ENCODE peak calls at places on chromosome 11, in ten cellular contexts. One of them, this sample, is unnamed.

GRCh38 chr11:77517226-77517625 is 43.3 kb upstream of the PAK1 start:
- DNase-seq in heart left ventricle: no peak
- DNase-seq in transverse colon: no peak
- DNase-seq in adrenal gland: no peak
- DNase-seq in Peyer's patch: no peak
- DNase-seq in IMR-90: no peak
- DNase-seq in esophagus muscularis mucosa: no peak
- DNase-seq in K562: no peak
- DNase-seq in upper lobe of left lung: no peak
- DNase-seq in A549: no peak
- DNase-seq in this sample: no peak

GRCh38 chr11:70505761-70506657 is 107.7 kb downstream of the CTTN start:
- DNase-seq in heart left ventricle: no peak
- DNase-seq in transverse colon: no peak
- DNase-seq in adrenal gland: no peak
- DNase-seq in Peyer's patch: no peak
- DNase-seq in IMR-90: no peak
- DNase-seq in esophagus muscularis mucosa: no peak
- DNase-seq in K562: no peak
- DNase-seq in upper lobe of left lung: no peak
- DNase-seq in A549: no peak
- DNase-seq in this sample: no peak

GRCh38 chr11:111788051-111788450 is 21.9 kb upstream of the PPP2R1B start:
- DNase-seq in heart left ventricle: peak
- DNase-seq in transverse colon: no peak
- DNase-seq in adrenal gland: peak
- DNase-seq in Peyer's patch: no peak
- DNase-seq in IMR-90: no peak
- DNase-seq in esophagus muscularis mucosa: no peak
- DNase-seq in K562: no peak
- DNase-seq in upper lobe of left lung: no peak
- DNase-seq in A549: no peak
- DNase-seq in this sample: no peak

GRCh38 chr11:119650251-119650650 is 78.7 kb downstream of the NECTIN1 start:
- DNase-seq in heart left ventricle: no peak
- DNase-seq in transverse colon: no peak
- DNase-seq in adrenal gland: no peak
- DNase-seq in Peyer's patch: no peak
- DNase-seq in IMR-90: no peak
- DNase-seq in esophagus muscularis mucosa: no peak
- DNase-seq in K562: no peak
- DNase-seq in upper lobe of left lung: no peak
- DNase-seq in A549: no peak
- DNase-seq in this sample: no peak

GRCh38 chr11:16739326-16739875 is 954 bp downstream of the C11orf58 start:
- DNase-seq in heart left ventricle: no peak
- DNase-seq in transverse colon: no peak
- DNase-seq in adrenal gland: no peak
- DNase-seq in Peyer's patch: no peak
- DNase-seq in IMR-90: peak
- DNase-seq in esophagus muscularis mucosa: no peak
- DNase-seq in K562: no peak
- DNase-seq in upper lobe of left lung: no peak
- DNase-seq in A549: peak
- DNase-seq in this sample: no peak

GRCh38 chr11:82802710-82803109 is 69.0 kb upstream of the FAM181B start:
- DNase-seq in heart left ventricle: no peak
- DNase-seq in transverse colon: no peak
- DNase-seq in adrenal gland: no peak
- DNase-seq in Peyer's patch: no peak
- DNase-seq in IMR-90: no peak
- DNase-seq in esophagus muscularis mucosa: no peak
- DNase-seq in K562: no peak
- DNase-seq in upper lobe of left lung: no peak
- DNase-seq in A549: no peak
- DNase-seq in this sample: no peak

GRCh38 chr11:103279821-103280220 is 170.6 kb downstream of the DYNC2H1 start:
- DNase-seq in heart left ventricle: no peak
- DNase-seq in transverse colon: no peak
- DNase-seq in adrenal gland: no peak
- DNase-seq in Peyer's patch: no peak
- DNase-seq in IMR-90: peak
- DNase-seq in esophagus muscularis mucosa: no peak
- DNase-seq in K562: no peak
- DNase-seq in upper lobe of left lung: no peak
- DNase-seq in A549: no peak
- DNase-seq in this sample: no peak

GRCh38 chr11:9977554-9977953 is 313.7 kb downstream of the SWAP70 start:
- DNase-seq in heart left ventricle: no peak
- DNase-seq in transverse colon: no peak
- DNase-seq in adrenal gland: no peak
- DNase-seq in Peyer's patch: no peak
- DNase-seq in IMR-90: no peak
- DNase-seq in esophagus muscularis mucosa: no peak
- DNase-seq in K562: no peak
- DNase-seq in upper lobe of left lung: no peak
- DNase-seq in A549: no peak
- DNase-seq in this sample: no peak

GRCh38 chr11:118052581-118053206 is 24.2 kb upstream of the TMPRSS4 start:
- DNase-seq in heart left ventricle: no peak
- DNase-seq in transverse colon: peak
- DNase-seq in adrenal gland: no peak
- DNase-seq in Peyer's patch: peak
- DNase-seq in IMR-90: no peak
- DNase-seq in esophagus muscularis mucosa: peak
- DNase-seq in K562: peak
- DNase-seq in upper lobe of left lung: no peak
- DNase-seq in A549: no peak
- DNase-seq in this sample: no peak

DNA sequence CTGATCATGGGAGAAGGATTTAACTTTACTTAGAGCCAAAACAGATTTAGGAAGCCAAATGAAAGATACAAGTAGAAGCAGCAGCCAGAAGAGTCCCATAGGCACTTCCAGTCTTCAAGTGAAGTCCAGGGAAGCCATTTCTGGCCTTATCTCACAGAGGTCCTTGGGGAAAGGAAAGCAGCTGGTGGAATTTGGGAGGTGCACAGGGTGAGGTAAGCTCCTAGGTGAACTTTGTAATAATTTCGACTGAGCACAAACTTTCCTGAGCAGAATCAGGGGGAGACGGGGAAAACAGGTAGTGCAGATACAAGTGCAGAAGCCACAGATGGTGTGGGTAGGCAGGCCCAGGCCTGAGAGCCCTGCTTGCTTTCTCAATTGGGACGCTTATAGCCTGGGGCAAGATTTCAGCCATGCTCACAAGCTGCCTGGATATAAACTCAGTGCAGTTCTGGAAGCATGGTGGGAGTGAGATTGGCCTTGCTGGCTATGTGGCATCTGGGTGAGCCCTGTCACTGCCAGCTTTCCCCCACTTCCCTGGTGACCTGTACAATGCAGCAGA is 44.9 kb downstream of the GAS2 start:
- DNase-seq in heart left ventricle: peak
- DNase-seq in transverse colon: no peak
- DNase-seq in adrenal gland: peak
- DNase-seq in Peyer's patch: no peak
- DNase-seq in IMR-90: no peak
- DNase-seq in esophagus muscularis mucosa: no peak
- DNase-seq in K562: no peak
- DNase-seq in upper lobe of left lung: no peak
- DNase-seq in A549: no peak
- DNase-seq in this sample: no peak
- H3K27ac ChIP-seq in heart left ventricle: no peak
- H3K27ac ChIP-seq in transverse colon: no peak
- H3K27ac ChIP-seq in adrenal gland: no peak
- H3K27ac ChIP-seq in Peyer's patch: no peak
- H3K27ac ChIP-seq in IMR-90: no peak
- H3K27ac ChIP-seq in esophagus muscularis mucosa: no peak
- H3K27ac ChIP-seq in K562: no peak
- H3K27ac ChIP-seq in upper lobe of left lung: no peak
- H3K27ac ChIP-seq in A549: no peak
- H3K27ac ChIP-seq in this sample: no peak

GRCh38 chr11:59614277-59615131 is 1.1 kb downstream of the OSBP start:
- DNase-seq in heart left ventricle: no peak
- DNase-seq in transverse colon: no peak
- DNase-seq in adrenal gland: no peak
- DNase-seq in Peyer's patch: no peak
- DNase-seq in IMR-90: no peak
- DNase-seq in esophagus muscularis mucosa: no peak
- DNase-seq in K562: peak
- DNase-seq in upper lobe of left lung: no peak
- DNase-seq in A549: peak
- DNase-seq in this sample: no peak

GRCh38 chr11:59617876-59618275 is 2.3 kb upstream of the OSBP start:
- DNase-seq in heart left ventricle: no peak
- DNase-seq in transverse colon: no peak
- DNase-seq in adrenal gland: no peak
- DNase-seq in Peyer's patch: no peak
- DNase-seq in IMR-90: no peak
- DNase-seq in esophagus muscularis mucosa: no peak
- DNase-seq in K562: no peak
- DNase-seq in upper lobe of left lung: no peak
- DNase-seq in A549: no peak
- DNase-seq in this sample: no peak

GRCh38 chr11:59615637-59616395 is at the start of gene OSBP:
- DNase-seq in heart left ventricle: peak
- DNase-seq in transverse colon: peak
- DNase-seq in adrenal gland: peak
- DNase-seq in Peyer's patch: peak
- DNase-seq in IMR-90: peak
- DNase-seq in esophagus muscularis mucosa: peak
- DNase-seq in K562: peak
- DNase-seq in upper lobe of left lung: peak
- DNase-seq in A549: peak
- DNase-seq in this sample: peak

GRCh38 chr11:59615132-59615636 is 390 bp downstream of the OSBP start:
- DNase-seq in heart left ventricle: peak
- DNase-seq in transverse colon: peak
- DNase-seq in adrenal gland: peak
- DNase-seq in Peyer's patch: peak
- DNase-seq in IMR-90: no peak
- DNase-seq in esophagus muscularis mucosa: no peak
- DNase-seq in K562: peak
- DNase-seq in upper lobe of left lung: no peak
- DNase-seq in A549: peak
- DNase-seq in this sample: peak

GRCh38 chr11:59616396-59616982 is 915 bp upstream of the OSBP start:
- DNase-seq in heart left ventricle: no peak
- DNase-seq in transverse colon: no peak
- DNase-seq in adrenal gland: no peak
- DNase-seq in Peyer's patch: no peak
- DNase-seq in IMR-90: no peak
- DNase-seq in esophagus muscularis mucosa: no peak
- DNase-seq in K562: peak
- DNase-seq in upper lobe of left lung: peak
- DNase-seq in A549: no peak
- DNase-seq in this sample: no peak
- TF ChIP-seq POLR2A in heart left ventricle: peak
- TF ChIP-seq POLR2A in transverse colon: peak
- TF ChIP-seq POLR2A in adrenal gland: peak
- TF ChIP-seq POLR2A in Peyer's patch: no peak
- TF ChIP-seq POLR2A in IMR-90: peak
- TF ChIP-seq POLR2A in esophagus muscularis mucosa: no peak
- TF ChIP-seq POLR2A in K562: peak
- TF ChIP-seq POLR2A in upper lobe of left lung: peak
- TF ChIP-seq POLR2A in A549: peak
- TF ChIP-seq POLR2A in this sample: peak

DNA sequence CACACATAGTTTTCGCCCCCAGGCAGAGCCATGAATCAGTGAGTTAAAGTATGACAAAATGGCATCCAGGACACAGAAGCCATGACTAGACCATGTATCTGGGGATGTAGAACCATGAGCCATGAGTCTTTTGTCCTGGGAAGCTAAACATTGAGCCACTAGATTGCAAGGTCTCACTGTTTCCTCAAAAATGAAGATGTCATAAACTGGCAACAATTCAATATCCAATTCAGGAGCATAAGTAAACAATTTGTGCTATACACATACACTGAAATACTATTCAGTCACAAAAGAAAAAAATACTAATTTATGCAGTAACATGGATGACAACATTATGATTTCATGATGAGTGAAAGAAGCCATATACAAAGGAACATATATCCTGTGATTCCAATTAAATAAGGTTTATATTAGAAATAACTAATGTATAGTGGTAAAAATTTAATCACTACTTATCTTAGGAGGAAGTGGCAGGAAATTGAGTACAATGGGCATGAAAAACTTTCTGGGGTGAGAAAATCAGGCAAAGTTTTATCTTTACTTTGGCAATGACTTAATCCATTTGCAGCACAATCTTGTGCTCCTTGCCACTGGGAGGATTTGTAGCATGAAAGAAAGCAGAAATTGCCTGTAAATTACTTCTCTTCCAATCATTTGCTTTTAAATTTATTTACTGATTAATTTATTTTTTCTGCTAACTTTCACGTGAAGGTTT is 28.5 kb upstream of the CARD16 start:
- DNase-seq in heart left ventricle: no peak
- DNase-seq in transverse colon: no peak
- DNase-seq in adrenal gland: no peak
- DNase-seq in Peyer's patch: no peak
- DNase-seq in IMR-90: peak
- DNase-seq in esophagus muscularis mucosa: no peak
- DNase-seq in K562: no peak
- DNase-seq in upper lobe of left lung: no peak
- DNase-seq in A549: no peak
- DNase-seq in this sample: no peak
- H3K27ac ChIP-seq in heart left ventricle: no peak
- H3K27ac ChIP-seq in transverse colon: no peak
- H3K27ac ChIP-seq in adrenal gland: no peak
- H3K27ac ChIP-seq in Peyer's patch: no peak
- H3K27ac ChIP-seq in IMR-90: no peak
- H3K27ac ChIP-seq in esophagus muscularis mucosa: no peak
- H3K27ac ChIP-seq in K562: no peak
- H3K27ac ChIP-seq in upper lobe of left lung: no peak
- H3K27ac ChIP-seq in A549: no peak
- H3K27ac ChIP-seq in this sample: no peak

DNA sequence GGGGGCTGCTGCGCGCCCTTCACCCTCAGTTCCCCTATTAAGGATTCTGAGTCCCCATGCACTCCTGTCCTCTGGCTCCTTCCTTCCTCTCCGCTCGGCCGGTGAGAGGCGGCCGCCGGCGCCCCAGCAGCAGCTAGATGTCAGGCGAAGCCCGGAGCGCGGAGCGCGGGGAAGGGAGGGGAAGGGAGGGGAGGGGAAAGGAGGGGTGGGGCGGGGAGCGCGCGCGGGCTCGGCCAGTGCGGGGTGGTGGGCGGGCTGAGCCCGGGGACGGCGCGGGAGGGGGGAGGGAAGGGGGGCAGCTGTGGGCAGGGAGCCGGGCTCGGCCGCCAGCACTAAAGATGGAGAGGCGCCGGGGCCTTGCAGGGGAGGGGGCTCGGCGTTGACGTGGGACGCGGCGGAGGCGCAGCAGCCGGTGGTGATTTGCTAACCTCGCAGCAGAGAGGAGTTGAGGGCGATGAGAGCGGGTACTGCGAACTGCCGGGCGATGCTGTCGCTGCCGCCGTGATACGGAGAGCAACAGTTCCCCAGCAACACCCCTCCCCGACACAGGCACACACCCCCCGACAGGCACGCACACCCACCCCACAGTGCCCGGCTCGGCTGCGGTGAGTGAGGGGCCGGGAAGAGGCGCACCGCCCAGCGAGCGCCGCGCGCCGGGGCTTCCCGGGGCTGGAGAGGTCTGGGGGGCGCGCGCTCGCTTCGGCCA is at the start of gene ZBTB16:
- DNase-seq in heart left ventricle: peak
- DNase-seq in transverse colon: peak
- DNase-seq in adrenal gland: peak
- DNase-seq in Peyer's patch: peak
- DNase-seq in IMR-90: no peak
- DNase-seq in esophagus muscularis mucosa: peak
- DNase-seq in K562: no peak
- DNase-seq in upper lobe of left lung: peak
- DNase-seq in A549: no peak
- DNase-seq in this sample: peak
- TF ChIP-seq POLR2A in heart left ventricle: peak
- TF ChIP-seq POLR2A in transverse colon: peak
- TF ChIP-seq POLR2A in adrenal gland: peak
- TF ChIP-seq POLR2A in Peyer's patch: peak
- TF ChIP-seq POLR2A in IMR-90: no peak
- TF ChIP-seq POLR2A in esophagus muscularis mucosa: peak
- TF ChIP-seq POLR2A in K562: no peak
- TF ChIP-seq POLR2A in upper lobe of left lung: peak
- TF ChIP-seq POLR2A in A549: no peak
- TF ChIP-seq POLR2A in this sample: peak

This sample was measured in uterus.